ENCODE peak calls at places on chromosomes 7 and 10, in nine cellular contexts. Y, G, T, E, H, N, B, W and C are unnamed samples.
A peak's percentile ranks its signal among the peaks of the same experiment; 100 is the strongest.

GRCh38 chr10:117420768-117421167 is 45.5 kb upstream of the PDZD8 start:
- DNase-seq in T (no peak), E (no peak), Y (no peak), B (no peak), N (no peak), G (no peak), W (no peak), H (no peak), C (no peak)

GRCh38 chr7:10720042-10720441 is 253.6 kb upstream of the PHF14 start:
- DNase-seq in B (no peak), Y (no peak), H (no peak), N (no peak), E (peak; percentile 17), W (no peak), T (no peak), G (no peak), C (no peak)

GRCh38 chr10:35643976-35644799 is 2.1 kb upstream of the FZD8 start:
- DNase-seq in N (no peak), H (peak; percentile 44), E (peak; percentile 46), B (no peak), G (no peak), T (no peak), W (peak; percentile 36), Y (no peak), C (peak; percentile 36)

GRCh38 chr7:134527979-134528371 is 608 bp downstream of the AKR1B10 start:
- DNase-seq in E (peak; percentile 17), T (no peak), Y (peak; percentile 74), N (no peak), B (peak; percentile 81), W (no peak), G (peak; percentile 56), H (peak; percentile 54), C (no peak)

GRCh38 chr7:159017210-159017609 is 127.5 kb downstream of the VIPR2 start:
- DNase-seq in N (no peak), E (no peak), W (no peak), H (no peak), G (no peak), Y (no peak), B (no peak), T (no peak), C (no peak)

GRCh38 chr7:120402368-120402767 is 129.4 kb downstream of the KCND2 start:
- DNase-seq in E (no peak), W (no peak), N (no peak), T (peak; percentile 13), Y (peak; percentile 66), H (no peak), B (peak; percentile 3), G (peak; percentile 68), C (no peak)

GRCh38 chr7:30179016-30179436 is 44.2 kb downstream of the MTURN start:
- DNase-seq in N (peak; percentile 69), Y (no peak), G (no peak), W (no peak), E (no peak), H (no peak), B (no peak), T (no peak), C (no peak)

GRCh38 chr7:134946260-134946659 is 40.0 kb upstream of the AGBL3 start:
- DNase-seq in H (no peak), W (no peak), N (no peak), T (no peak), Y (no peak), G (no peak), B (peak; percentile 52), E (no peak), C (no peak)

GRCh38 chr7:143202161-143202560 is 18.9 kb downstream of the TAS2R39 start:
- DNase-seq in N (no peak), H (no peak), T (no peak), E (no peak), B (no peak), G (no peak), W (no peak), Y (no peak), C (no peak)

GRCh38 chr7:87480386-87480785 is 4.9 kb upstream of the ABCB4 start:
- DNase-seq in E (no peak), H (no peak), T (no peak), W (no peak), G (no peak), Y (peak; percentile 71), B (no peak), N (no peak), C (no peak)

GRCh38 chr10:32004161-32004591 is 52.0 kb downstream of the KIF5B start:
- DNase-seq in H (no peak), T (no peak), W (peak; percentile 66), E (peak; percentile 51), G (no peak), B (peak; percentile 6), Y (no peak), N (peak; percentile 5), C (peak; percentile 62)

GRCh38 chr10:70584366-70584765 is 18.2 kb downstream of the PRF1 start:
- DNase-seq in W (no peak), B (no peak), Y (no peak), N (peak; percentile 59), G (no peak), E (no peak), T (no peak), H (peak; percentile 38), C (no peak)

GRCh38 chr7:28165971-28166955 is 14.3 kb downstream of the JAZF1 start:
- DNase-seq in G (peak; percentile 62), Y (peak; percentile 83), H (no peak), E (no peak), T (no peak), B (peak; percentile 92), N (no peak), W (no peak), C (no peak)

GRCh38 chr7:158494162-158494586 is 93.4 kb downstream of the PTPRN2 start:
- DNase-seq in G (no peak), W (no peak), H (peak; percentile 50), Y (no peak), T (no peak), E (no peak), N (peak; percentile 50), B (no peak), C (no peak)

GRCh38 chr10:36489928-36490279 is 635.5 kb upstream of the ANKRD30A start:
- DNase-seq in B (peak; percentile 64), T (no peak), N (no peak), H (no peak), G (no peak), E (no peak), Y (peak; percentile 78), W (no peak), C (peak; percentile 29)

DNA sequence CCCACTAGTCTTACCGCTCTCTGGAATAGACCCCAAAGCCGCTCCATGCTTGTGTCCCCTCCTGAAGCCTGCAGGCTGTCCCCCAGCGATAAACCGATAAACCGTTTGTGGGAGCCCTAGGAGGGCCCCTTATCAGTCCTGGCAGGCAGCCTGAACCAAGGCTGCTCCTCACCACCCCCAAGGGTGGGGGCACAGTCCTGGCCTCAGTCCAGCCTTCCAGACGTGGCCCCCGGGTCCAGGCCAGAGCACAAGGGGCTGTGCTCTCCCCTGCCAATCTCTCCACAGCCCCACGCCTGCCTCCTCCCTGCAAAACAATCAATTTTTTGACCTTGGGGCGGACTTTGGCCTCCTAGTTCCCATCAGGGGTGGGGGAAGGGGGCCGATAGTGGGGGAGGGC is at the start of gene TFR2:
- DNase-seq in H (no peak), W (no peak), B (no peak), G (no peak), Y (no peak), N (no peak), T (no peak), E (no peak), C (no peak)
- H3K4me2 ChIP-seq in H (no peak within 1 kb of the TSS), W (no peak within 1 kb of the TSS), B (no peak within 1 kb of the TSS), G (no peak within 1 kb of the TSS), Y (no peak within 1 kb of the TSS), N (peak within 1 kb of the TSS; percentile 61), T (no peak within 1 kb of the TSS), E (peak within 1 kb of the TSS; percentile 60), C (no peak within 1 kb of the TSS)

DNA sequence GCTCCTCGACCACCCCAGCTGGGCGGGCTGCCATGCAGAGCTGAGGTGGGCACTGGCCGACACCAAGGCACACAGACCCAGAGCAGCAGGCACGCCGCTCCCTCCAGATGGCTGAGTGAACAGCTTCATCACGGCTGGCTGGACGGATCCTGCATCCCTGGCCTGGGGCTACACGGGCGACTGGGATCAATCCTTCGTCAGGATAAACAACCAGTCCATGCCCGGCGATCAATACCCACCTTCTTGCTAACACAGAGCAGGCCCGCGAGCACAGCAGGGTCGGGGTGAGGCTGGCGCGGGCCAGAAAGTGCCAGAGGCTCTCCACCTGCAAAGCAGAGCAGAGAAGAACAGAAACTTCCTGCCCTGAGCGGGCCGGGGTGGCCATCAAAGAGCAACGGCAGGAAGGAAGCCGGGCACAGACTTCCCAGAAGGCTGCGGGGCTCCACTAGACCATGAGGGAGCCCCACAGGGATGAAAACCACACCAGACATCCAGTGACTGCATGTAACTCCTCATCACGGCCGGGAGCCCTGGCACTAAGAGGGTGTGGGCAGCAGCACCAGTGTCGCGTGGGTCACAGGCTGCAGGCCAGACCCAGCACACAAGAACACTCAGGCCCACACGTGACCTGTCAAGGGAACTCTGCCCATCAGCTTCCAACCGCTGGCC is 166.4 kb downstream of the MAD1L1 start:
- DNase-seq in G (no peak), Y (no peak), W (no peak), E (no peak), T (no peak), B (no peak), N (peak; percentile 88), H (no peak), C (no peak)
- H3K4me2 ChIP-seq in G (no peak overlapping the region), Y (no peak overlapping the region), W (no peak overlapping the region), E (no peak overlapping the region), T (no peak overlapping the region), B (no peak overlapping the region), N (peak overlapping the region; percentile 68), H (no peak overlapping the region), C (no peak overlapping the region)

GRCh38 chr7:123747620-123748141 is 1.1 kb downstream of the WASL start:
- DNase-seq in T (no peak), B (peak; percentile 85), E (peak; percentile 83), H (peak; percentile 75), N (peak; percentile 30), W (peak; percentile 79), G (peak; percentile 70), Y (peak; percentile 95), C (peak; percentile 93)

GRCh38 chr7:123744416-123744815 is 4.4 kb downstream of the WASL start:
- DNase-seq in H (no peak), W (no peak), E (no peak), B (no peak), G (no peak), T (no peak), Y (no peak), N (no peak), C (no peak)

GRCh38 chr7:123745437-123745836 is 3.4 kb downstream of the WASL start:
- DNase-seq in B (no peak), G (no peak), N (no peak), W (no peak), E (no peak), H (no peak), Y (no peak), T (no peak), C (no peak)

GRCh38 chr7:123747089-123747488 is 1.7 kb downstream of the WASL start:
- DNase-seq in N (peak; percentile 11), H (no peak), T (no peak), G (no peak), E (no peak), W (no peak), Y (no peak), B (no peak), C (peak; percentile 13)

GRCh38 chr7:123746055-123746454 is 2.7 kb downstream of the WASL start:
- DNase-seq in W (no peak), N (no peak), T (no peak), H (peak; percentile 16), E (no peak), B (no peak), G (no peak), Y (no peak), C (no peak)
- H3K4me2 ChIP-seq in W (peak overlapping the region; percentile 45), N (peak overlapping the region; percentile 92), T (peak overlapping the region; percentile 99), H (peak overlapping the region; percentile 98), E (peak overlapping the region; percentile 87), B (peak overlapping the region; percentile 15), G (peak overlapping the region; percentile 89), Y (peak overlapping the region; percentile 98), C (peak overlapping the region; percentile 1)

GRCh38 chr10:60893231-60893630 is 50.8 kb downstream of the RHOBTB1 start:
- DNase-seq in G (peak; percentile 35), W (no peak), T (no peak), H (no peak), Y (no peak), N (no peak), E (no peak), B (no peak), C (no peak)
- H3K4me2 ChIP-seq in G (peak overlapping the region; percentile 25), W (no peak overlapping the region), T (no peak overlapping the region), H (no peak overlapping the region), Y (no peak overlapping the region), N (no peak overlapping the region), E (no peak overlapping the region), B (no peak overlapping the region), C (no peak overlapping the region)